ENCODE peak calls at places on chromosomes 16 and 17, in eight cellular contexts. E is IMR-90; Q is GM12865; T is CD8-positive, alpha-beta T cell; R is WTC11; K is fibroblast of pulmonary artery; I is MCF 10A; B is heart right ventricle. W is an unnamed sample.

GRCh38 chr17:34319087-34319486 is at the start of gene CCL8:
- DNase-seq in E (no peak), Q (no peak), T (no peak), R (no peak), K (peak), I (no peak), B (no peak), W (no peak)

GRCh38 chr16:53094013-53094630 is 39.3 kb downstream of the CHD9 start:
- DNase-seq in E (no peak), Q (peak), T (peak), R (no peak), K (no peak), I (peak), B (peak), W (peak)

GRCh38 chr17:28675980-28676379 is 14.0 kb downstream of the SUPT6H start:
- DNase-seq in E (no peak), Q (peak), T (no peak), R (no peak), K (no peak), I (peak), B (no peak), W (no peak)

GRCh38 chr16:4244254-4244812 is 2.5 kb upstream of the SRL start:
- DNase-seq in E (peak), Q (no peak), T (no peak), R (no peak), K (no peak), I (peak), B (no peak), W (no peak)

GRCh38 chr17:64778102-64778366 is 115.9 kb upstream of the SMURF2 start:
- DNase-seq in E (no peak), Q (no peak), T (no peak), R (no peak), K (no peak), I (no peak), B (no peak), W (no peak)

GRCh38 chr17:1787301-1787902 is 25.5 kb downstream of the SERPINF1 start:
- DNase-seq in E (peak), Q (no peak), T (no peak), R (no peak), K (peak), I (peak), B (peak), W (no peak)

GRCh38 chr17:80892019-80892855 is 99.4 kb upstream of the CHMP6 start:
- DNase-seq in E (peak), Q (peak), T (peak), R (no peak), K (peak), I (peak), B (peak), W (peak)

GRCh38 chr16:56241596-56241995 is 50.3 kb downstream of the GNAO1 start:
- DNase-seq in E (peak), Q (no peak), T (no peak), R (no peak), K (no peak), I (no peak), B (no peak), W (no peak)

GRCh38 chr17:61766520-61766919 is 96.8 kb downstream of the BRIP1 start:
- DNase-seq in E (peak), Q (no peak), T (no peak), R (no peak), K (no peak), I (peak), B (no peak), W (no peak)

GRCh38 chr17:76272541-76273434 is 7.6 kb downstream of the UBALD2 start:
- DNase-seq in E (no peak), Q (peak), T (peak), R (no peak), K (no peak), I (no peak), B (no peak), W (peak)

GRCh38 chr16:27225536-27226360 is 22.4 kb downstream of the KDM8 start:
- DNase-seq in E (no peak), Q (peak), T (no peak), R (no peak), K (no peak), I (no peak), B (no peak), W (no peak)
- TF ChIP-seq CTCF in E (peak), Q (no peak), T (no peak), R (no peak), K (no peak), I (no peak), B (no peak), W (no peak)

DNA sequence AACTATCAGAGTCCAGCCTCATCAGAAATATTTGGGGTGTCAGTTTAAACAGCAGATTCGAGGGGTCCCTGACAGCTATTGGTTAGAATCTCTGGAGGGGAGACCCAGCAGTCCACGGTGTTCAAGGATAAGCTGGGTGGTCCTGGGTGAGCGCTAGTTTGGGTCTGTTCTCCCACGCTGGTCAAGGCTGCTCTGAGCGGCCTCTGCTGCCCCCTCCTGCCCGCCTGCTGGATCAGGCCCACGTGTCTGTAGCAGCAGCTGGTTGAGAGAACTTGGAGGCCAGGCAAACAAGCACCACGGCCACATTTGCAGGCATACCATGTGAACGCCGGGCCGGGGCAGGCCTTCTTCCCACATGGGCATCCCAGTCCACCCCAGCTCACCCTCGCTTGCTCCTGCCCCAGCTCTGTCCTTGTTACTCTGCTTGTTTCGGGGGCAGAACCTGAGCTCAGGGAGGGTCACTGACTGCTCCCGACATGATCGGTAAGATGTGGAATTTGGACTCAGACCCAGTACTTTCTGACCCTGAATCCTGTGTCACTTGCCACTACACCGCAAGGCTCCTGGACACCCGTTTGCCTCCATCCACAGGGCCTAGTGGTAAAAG is 7.4 kb downstream of the FOXF1 start:
- DNase-seq in E (peak), Q (peak), T (no peak), R (peak), K (peak), I (peak), B (peak), W (peak)
- TF ChIP-seq CTCF in E (peak), Q (peak), T (no peak), R (peak), K (peak), I (peak), B (peak), W (peak)

DNA sequence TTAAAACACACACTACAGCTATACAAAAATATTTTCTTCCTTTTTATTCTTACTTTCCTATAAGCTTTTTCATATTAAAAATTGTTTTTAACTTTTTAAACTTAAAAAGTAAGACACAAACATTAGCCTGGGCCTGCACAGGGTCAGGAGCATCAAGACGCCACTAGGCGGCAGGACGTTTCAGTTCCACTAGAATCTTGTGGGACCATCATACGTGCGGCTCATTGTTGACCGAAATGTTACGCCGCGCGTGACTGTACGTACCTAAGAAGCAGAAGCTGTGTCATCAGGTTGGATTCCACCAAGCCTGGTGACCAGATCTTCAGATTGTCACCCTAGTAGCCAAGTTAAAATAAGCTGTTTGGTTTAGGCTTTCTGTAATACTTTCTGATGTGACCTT is 47.1 kb downstream of the USP10 start:
- DNase-seq in E (no peak), Q (peak), T (no peak), R (no peak), K (no peak), I (no peak), B (no peak), W (no peak)
- TF ChIP-seq CTCF in E (peak), Q (no peak), T (no peak), R (no peak), K (peak), I (no peak), B (no peak), W (peak)

DNA sequence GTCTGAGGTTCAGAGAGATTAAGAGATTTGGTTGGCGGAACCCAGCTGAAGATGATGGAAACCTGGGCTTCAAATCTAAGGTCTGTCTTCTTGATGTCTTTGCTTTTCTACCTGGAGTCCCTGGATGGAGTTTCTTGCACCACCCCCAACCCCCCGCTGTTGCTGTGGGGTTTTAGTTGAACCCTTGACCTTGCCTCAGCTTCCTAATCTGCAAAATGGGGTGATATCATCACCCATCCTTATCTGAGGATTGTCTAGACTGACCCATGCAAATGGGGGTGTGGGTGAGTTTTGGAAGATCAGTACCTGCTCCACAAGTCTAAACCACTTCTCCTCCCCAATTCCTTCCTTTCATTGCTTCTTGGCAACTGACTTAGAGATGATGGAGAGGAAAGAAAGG is 9.0 kb upstream of the CMIP start:
- DNase-seq in E (no peak), Q (no peak), T (no peak), R (no peak), K (no peak), I (no peak), B (no peak), W (no peak)
- TF ChIP-seq CTCF in E (no peak), Q (no peak), T (no peak), R (no peak), K (no peak), I (no peak), B (no peak), W (no peak)

DNA sequence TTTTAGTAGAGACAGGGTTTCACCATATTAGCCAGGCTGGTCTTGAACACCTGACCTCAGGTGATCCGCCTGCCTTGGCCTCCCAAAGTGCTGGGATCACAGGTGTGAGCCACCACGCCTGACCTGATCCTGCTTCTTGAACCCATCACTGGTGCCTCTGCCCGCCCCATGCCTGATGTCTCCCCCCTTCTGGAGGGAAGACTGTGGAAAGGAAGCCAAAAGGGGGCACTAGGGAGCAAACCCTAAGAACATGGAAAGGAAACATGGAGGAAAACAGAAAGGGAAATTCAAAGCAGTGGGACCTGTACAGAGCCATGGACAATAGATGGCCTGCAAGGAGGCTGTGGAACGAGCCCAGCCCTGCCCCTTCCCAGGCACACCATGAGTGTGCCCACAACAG is 31.1 kb upstream of the FASN start:
- DNase-seq in E (no peak), Q (no peak), T (no peak), R (no peak), K (no peak), I (no peak), B (no peak), W (no peak)
- TF ChIP-seq CTCF in E (peak), Q (no peak), T (no peak), R (peak), K (peak), I (no peak), B (no peak), W (no peak)

GRCh38 chr16:11297492-11298142 is 16.5 kb upstream of the PRM1 start:
- DNase-seq in E (peak), Q (peak), T (peak), R (peak), K (peak), I (no peak), B (peak), W (peak)
- TF ChIP-seq CTCF in E (no peak), Q (peak), T (no peak), R (no peak), K (no peak), I (no peak), B (no peak), W (no peak)

GRCh38 chr17:36856921-36857381 is 80.3 kb upstream of the LHX1 start:
- DNase-seq in E (no peak), Q (no peak), T (no peak), R (no peak), K (no peak), I (no peak), B (no peak), W (no peak)

GRCh38 chr17:36858119-36859002 is 78.9 kb upstream of the LHX1 start:
- DNase-seq in E (no peak), Q (no peak), T (no peak), R (no peak), K (no peak), I (peak), B (no peak), W (no peak)

GRCh38 chr17:36856169-36856568 is 81.1 kb upstream of the LHX1 start:
- DNase-seq in E (no peak), Q (no peak), T (no peak), R (no peak), K (no peak), I (peak), B (no peak), W (no peak)

GRCh38 chr17:36859003-36859300 is 78.3 kb upstream of the LHX1 start:
- DNase-seq in E (no peak), Q (no peak), T (no peak), R (no peak), K (no peak), I (no peak), B (no peak), W (no peak)

GRCh38 chr17:36857698-36858097 is 79.6 kb upstream of the LHX1 start:
- DNase-seq in E (no peak), Q (no peak), T (no peak), R (no peak), K (no peak), I (peak), B (no peak), W (no peak)
- TF ChIP-seq CTCF in E (no peak), Q (no peak), T (no peak), R (no peak), K (no peak), I (no peak), B (no peak), W (no peak)

DNA sequence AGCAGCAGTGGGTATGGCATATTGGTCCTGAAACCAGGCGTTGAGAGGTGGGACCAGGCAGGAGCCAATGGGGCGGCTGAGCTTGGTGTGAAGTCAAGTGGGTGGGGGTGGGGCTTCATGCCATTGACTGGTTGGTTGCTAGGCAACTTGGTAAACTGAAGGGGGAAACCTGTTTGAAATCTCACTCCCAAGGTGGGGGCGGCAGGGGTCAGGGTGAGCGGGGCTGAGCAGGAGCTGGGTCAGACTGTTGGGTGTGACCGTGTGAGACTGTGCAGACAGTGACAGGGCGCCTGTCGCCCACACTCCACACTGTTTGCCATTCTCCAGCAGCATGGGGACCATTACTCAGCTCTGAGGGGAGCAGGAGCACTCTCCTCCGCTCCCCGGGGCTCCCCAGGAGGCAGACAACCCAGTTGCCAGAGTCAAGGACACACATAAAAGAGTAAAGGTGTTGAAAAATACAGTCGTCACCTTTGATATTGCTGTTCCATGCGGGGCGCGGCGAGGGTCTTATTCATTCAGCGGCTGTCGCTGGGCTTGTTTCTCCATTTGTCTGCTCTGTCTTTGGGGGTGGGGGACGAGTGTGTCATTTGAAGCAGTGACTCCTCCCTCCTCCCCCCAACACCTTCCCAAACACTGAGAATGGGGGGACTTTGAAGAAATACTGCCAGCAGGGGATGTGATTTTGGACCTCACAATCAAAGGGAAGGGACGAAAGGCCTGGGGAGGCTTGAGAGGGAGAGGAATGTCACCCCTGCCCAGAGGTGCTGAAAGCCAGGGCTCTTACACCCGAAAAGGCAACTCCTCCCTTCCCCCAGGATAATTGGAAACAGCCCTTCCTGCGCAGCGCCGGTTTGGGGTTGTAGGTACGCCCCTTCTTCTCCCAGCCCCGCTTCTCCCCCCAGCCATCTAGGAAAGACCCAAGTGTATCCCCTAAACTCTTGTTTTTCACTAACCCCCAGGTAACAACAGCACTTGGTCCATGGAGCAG is 1.1 kb upstream of the EFNB3 start:
- DNase-seq in E (no peak), Q (peak), T (peak), R (peak), K (peak), I (no peak), B (no peak), W (no peak)
- TF ChIP-seq CTCF in E (no peak), Q (no peak), T (no peak), R (no peak), K (no peak), I (no peak), B (no peak), W (no peak)

W was measured in GM13976.